ENCODE peak calls at places on chromosomes 6 and 20, in four cellular contexts. U is neuronal stem cell, L is H9, J is mesenchymal stem cell. N is an unnamed sample.

GRCh38 chr6:63509652-63510352 is 62.5 kb upstream of the LOC128125822 start:
- DNase-seq in U (no peak), L (no peak), J (peak), N (peak)

GRCh38 chr20:33020278-33021161 is 10.9 kb upstream of the BPIFB6 start:
- DNase-seq in U (no peak), L (no peak), J (no peak), N (no peak)

GRCh38 chr6:55603987-55604386 is 25.0 kb upstream of the HMGCLL1 start:
- DNase-seq in U (no peak), L (no peak), J (no peak), N (no peak)

GRCh38 chr6:108665495-108666196 is 104.9 kb downstream of the FOXO3 start:
- DNase-seq in U (no peak), L (no peak), J (no peak), N (no peak)

GRCh38 chr6:28537509-28538140 is 11.9 kb downstream of the GPX5 start:
- DNase-seq in U (no peak), L (peak), J (no peak), N (peak)

GRCh38 chr20:64080013-64080812 is at the start of gene OPRL1:
- DNase-seq in U (no peak), L (no peak), J (peak), N (no peak)

GRCh38 chr6:42778072-42778471 is 3.8 kb upstream of the BICRAL start:
- DNase-seq in U (no peak), L (no peak), J (no peak), N (no peak)

GRCh38 chr6:132932566-132932965 is 118.2 kb downstream of the RPS12 start:
- DNase-seq in U (no peak), L (no peak), J (no peak), N (no peak)

GRCh38 chr20:35238746-35239145 is 12.3 kb downstream of the MMP24 start:
- DNase-seq in U (no peak), L (no peak), J (no peak), N (no peak)

GRCh38 chr6:72182337-72183246 is 296.2 kb downstream of the RIMS1 start:
- DNase-seq in U (peak), L (peak), J (peak), N (peak)

GRCh38 chr20:36644032-36644712 is 1.8 kb downstream of the SLA2 start:
- DNase-seq in U (no peak), L (no peak), J (no peak), N (no peak)

GRCh38 chr20:30601974-30602373 is 655.5 kb upstream of the DEFB115 start:
- DNase-seq in U (no peak), L (no peak), J (no peak), N (no peak)

GRCh38 chr20:1808101-1808500 is 87.1 kb upstream of the SIRPA start:
- DNase-seq in U (no peak), L (no peak), J (no peak), N (no peak)

GRCh38 chr6:65055545-65055944 is 651.5 kb downstream of the EYS start:
- DNase-seq in U (no peak), L (no peak), J (no peak), N (no peak)

GRCh38 chr6:160015778-160016684 is 47.1 kb downstream of the IGF2R start:
- DNase-seq in U (no peak), L (no peak), J (no peak), N (no peak)

GRCh38 chr20:44691424-44692423 is 23.4 kb upstream of the CCN5 start:
- DNase-seq in U (no peak), L (no peak), J (no peak), N (no peak)

GRCh38 chr20:44686934-44687333 is 28.2 kb upstream of the CCN5 start:
- DNase-seq in U (no peak), L (no peak), J (no peak), N (no peak)

GRCh38 chr20:44690781-44691423 is 24.3 kb upstream of the CCN5 start:
- DNase-seq in U (no peak), L (no peak), J (no peak), N (no peak)

GRCh38 chr20:44689809-44690208 is 25.4 kb upstream of the CCN5 start:
- DNase-seq in U (no peak), L (no peak), J (no peak), N (no peak)

GRCh38 chr20:44688053-44688625 is 27.0 kb upstream of the CCN5 start:
- DNase-seq in U (no peak), L (no peak), J (no peak), N (no peak)
- H4K91ac ChIP-seq in U (no peak), L (no peak), J (no peak), N (no peak)

GRCh38 chr6:106997392-106998257 is 23.1 kb upstream of the CD24 start:
- DNase-seq in U (peak), L (peak), J (peak), N (peak)

GRCh38 chr6:106995640-106996039 is 21.1 kb upstream of the CD24 start:
- DNase-seq in U (no peak), L (no peak), J (no peak), N (no peak)
- H4K91ac ChIP-seq in U (no peak), L (no peak), J (no peak), N (no peak)

GRCh38 chr6:21676769-21677168 is 83.2 kb downstream of the SOX4 start:
- DNase-seq in U (no peak), L (no peak), J (no peak), N (no peak)

GRCh38 chr6:21680611-21681010 is 87.1 kb downstream of the SOX4 start:
- DNase-seq in U (no peak), L (no peak), J (no peak), N (no peak)

GRCh38 chr6:21678990-21679389 is 85.4 kb downstream of the SOX4 start:
- DNase-seq in U (no peak), L (no peak), J (peak), N (peak)

GRCh38 chr6:21679761-21680265 is 86.3 kb downstream of the SOX4 start:
- DNase-seq in U (no peak), L (no peak), J (peak), N (peak)
- H4K91ac ChIP-seq in U (no peak), L (no peak), J (no peak), N (no peak)

DNA sequence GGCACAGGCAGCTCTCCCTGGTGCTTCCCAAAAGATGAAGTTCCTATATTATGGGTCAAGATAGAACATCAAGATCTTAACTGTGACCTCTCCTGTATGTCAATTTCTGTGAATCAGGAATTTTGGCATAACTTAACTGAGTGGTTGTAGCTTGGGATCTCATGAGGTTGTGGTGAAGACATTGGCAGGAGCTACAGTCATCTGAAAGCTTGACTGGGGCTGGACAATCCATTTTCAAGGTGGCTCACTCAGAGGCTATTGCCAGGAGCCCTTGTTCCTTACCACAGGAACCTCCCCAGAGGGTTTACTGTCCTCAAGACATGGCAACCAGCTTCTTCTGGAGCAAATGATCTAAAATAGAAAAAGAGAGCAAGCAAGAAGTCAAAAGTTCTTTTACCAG is 252.2 kb downstream of the ADGB start:
- DNase-seq in U (no peak), L (no peak), J (no peak), N (no peak)
- H4K91ac ChIP-seq in U (no peak), L (no peak), J (no peak), N (no peak)

DNA sequence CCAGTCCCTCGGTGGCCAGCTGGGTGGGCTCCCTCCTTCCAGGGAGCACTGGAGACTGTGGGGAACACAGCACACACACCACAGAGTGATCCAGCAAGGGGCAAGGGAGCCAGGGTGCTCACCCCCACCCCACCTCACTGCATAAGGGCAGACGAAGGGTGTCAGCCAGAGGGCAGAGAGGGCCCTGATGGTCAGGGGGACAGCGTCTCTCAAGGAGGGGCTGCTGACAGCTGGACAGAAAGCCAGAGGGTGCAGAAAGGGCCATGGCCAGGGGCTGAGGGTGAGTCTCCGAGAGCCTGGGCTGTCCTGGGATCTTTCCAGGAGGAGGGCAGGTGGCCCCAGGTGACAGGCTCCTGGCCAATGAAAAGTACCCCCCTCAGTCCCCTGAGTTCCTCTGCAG is 73.4 kb upstream of the PMEPA1 start:
- DNase-seq in U (no peak), L (peak), J (no peak), N (no peak)
- H4K91ac ChIP-seq in U (no peak), L (no peak), J (no peak), N (no peak)

GRCh38 chr20:48405909-48406308 is 421.9 kb downstream of the PREX1 start:
- DNase-seq in U (no peak), L (peak), J (no peak), N (no peak)
- H4K91ac ChIP-seq in U (no peak), L (no peak), J (no peak), N (no peak)

GRCh38 chr6:169745405-169745804 is 6.0 kb downstream of the DYNLT2 start:
- DNase-seq in U (no peak), L (no peak), J (no peak), N (no peak)
- H4K91ac ChIP-seq in U (no peak), L (no peak), J (no peak), N (no peak)

GRCh38 chr20:40690836-40691565 is 2.0 kb upstream of the MAFB start:
- DNase-seq in U (no peak), L (peak), J (no peak), N (no peak)

GRCh38 chr20:40691566-40692239 is 2.7 kb upstream of the MAFB start:
- DNase-seq in U (no peak), L (no peak), J (no peak), N (no peak)

GRCh38 chr20:40688129-40689099 is 622 bp downstream of the MAFB start:
- DNase-seq in U (no peak), L (peak), J (peak), N (peak)

GRCh38 chr20:40689100-40689942 is at the start of gene MAFB:
- DNase-seq in U (peak), L (peak), J (peak), N (peak)

GRCh38 chr20:40689943-40690835 is 1.2 kb upstream of the MAFB start:
- DNase-seq in U (peak), L (peak), J (peak), N (peak)
- H4K91ac ChIP-seq in U (no peak), L (no peak), J (no peak), N (peak)

DNA sequence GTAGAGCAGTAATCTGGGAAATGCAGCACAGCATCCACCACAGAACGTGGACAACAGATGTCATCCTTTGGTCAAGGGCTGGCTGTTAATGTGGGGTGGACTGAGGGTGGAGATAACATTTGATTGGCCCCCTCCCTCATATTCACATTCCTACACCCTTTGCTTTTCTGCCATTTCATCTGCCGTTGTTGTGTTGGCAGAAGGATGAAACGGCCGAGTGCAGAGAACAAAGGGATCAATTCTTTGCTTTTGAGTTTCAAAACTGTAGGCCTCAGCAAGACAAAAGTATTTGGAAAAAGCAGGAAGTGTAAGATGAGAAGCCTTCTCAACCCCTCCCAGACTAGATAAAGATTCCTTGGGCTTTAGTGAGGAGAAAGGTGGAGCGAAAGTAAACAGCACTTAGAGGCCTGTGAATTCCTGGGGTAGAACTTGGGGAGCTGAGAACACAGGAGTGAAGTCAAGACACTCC is 74.2 kb upstream of the PHIP start:
- DNase-seq in U (no peak), L (peak), J (no peak), N (no peak)
- H4K91ac ChIP-seq in U (no peak), L (no peak), J (no peak), N (no peak)

DNA sequence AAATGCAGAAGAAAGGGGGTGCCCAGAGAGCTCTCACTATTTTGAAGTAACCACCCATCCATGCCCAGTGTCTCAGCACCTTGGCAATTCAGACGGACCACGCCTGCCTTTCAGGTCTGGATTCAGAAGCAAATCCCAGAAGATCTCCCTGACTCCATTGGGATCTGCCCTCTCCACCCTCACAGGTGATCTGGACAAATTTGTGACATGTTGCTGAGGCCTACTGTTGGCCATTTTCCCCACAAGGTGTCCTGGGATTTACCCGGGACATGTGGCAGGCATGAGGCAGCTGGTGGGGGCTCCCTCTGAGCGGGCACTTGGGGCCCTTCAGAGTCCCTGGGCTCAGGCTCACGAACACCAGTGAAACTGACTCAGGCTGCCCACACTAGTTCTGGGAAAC is 51.9 kb upstream of the IYD start:
- DNase-seq in U (no peak), L (no peak), J (no peak), N (no peak)
- H4K91ac ChIP-seq in U (no peak), L (no peak), J (no peak), N (no peak)

N was measured in IMR-90.